ENCODE peak calls at places on chromosomes 6 and 20, in seven cellular contexts. M, Z, T, P, B, E and X are unnamed samples.

GRCh38 chr6:34460796-34461507 is 4.9 kb upstream of the PACSIN1 start:
- DNase-seq in Z (no peak), P (no peak), B (no peak), E (no peak), T (no peak), M (no peak), X (no peak)

GRCh38 chr6:142902636-142903053 is 42.3 kb downstream of the HIVEP2 start:
- DNase-seq in P (peak; percentile 54), B (no peak), M (peak; percentile 22), T (no peak), E (no peak), Z (peak; percentile 60), X (peak; percentile 40)

GRCh38 chr6:139539852-139540251 is 165.4 kb upstream of the CITED2 start:
- DNase-seq in Z (no peak), T (peak; percentile 50), E (no peak), M (no peak), P (peak; percentile 55), B (no peak), X (no peak)

GRCh38 chr20:62361799-62362589 is 5.1 kb downstream of the LAMA5 start:
- DNase-seq in Z (no peak), P (no peak), T (no peak), M (no peak), B (no peak), E (no peak), X (no peak)

GRCh38 chr6:166411721-166412151 is 29.0 kb upstream of the MPC1 start:
- DNase-seq in M (no peak), Z (no peak), P (no peak), E (no peak), T (no peak), B (no peak), X (no peak)

GRCh38 chr6:25053875-25054371 is 118.2 kb upstream of the RIPOR2 start:
- DNase-seq in T (no peak), Z (peak; percentile 33), B (no peak), E (no peak), M (no peak), P (no peak), X (no peak)

GRCh38 chr6:155402656-155403304 is 52.9 kb downstream of the NOX3 start:
- DNase-seq in E (no peak), B (no peak), P (no peak), M (no peak), Z (no peak), T (no peak), X (no peak)

GRCh38 chr20:46601603-46602122 is 49.6 kb downstream of the SLC13A3 start:
- DNase-seq in E (no peak), P (no peak), M (no peak), Z (no peak), B (no peak), T (no peak), X (no peak)

GRCh38 chr6:157974341-157974894 is 7.2 kb upstream of the SYNJ2 start:
- DNase-seq in B (no peak), Z (no peak), P (no peak), T (no peak), M (no peak), E (no peak), X (no peak)

GRCh38 chr6:159400806-159401205 is 231.6 kb downstream of the FNDC1 start:
- DNase-seq in P (no peak), Z (no peak), E (no peak), T (no peak), B (no peak), M (no peak), X (no peak)

GRCh38 chr6:157196391-157196790 is 126.9 kb downstream of the TMEM242 start:
- DNase-seq in T (no peak), M (no peak), Z (no peak), P (no peak), B (no peak), E (no peak), X (no peak)

GRCh38 chr6:50714487-50715379 is 1.4 kb downstream of the TFAP2D start:
- DNase-seq in T (no peak), B (no peak), P (no peak), M (no peak), Z (no peak), E (peak; percentile 33), X (no peak)

GRCh38 chr6:147204843-147205311 is 660 bp downstream of the STXBP5 start:
- DNase-seq in Z (no peak), M (no peak), B (no peak), T (no peak), E (no peak), P (no peak), X (no peak)

GRCh38 chr20:53930651-53931504 is 139.5 kb downstream of the BCAS1 start:
- DNase-seq in B (no peak), E (no peak), T (no peak), M (no peak), Z (no peak), P (no peak), X (no peak)

GRCh38 chr6:157272866-157273755 is 50.2 kb downstream of the TMEM242 start:
- DNase-seq in P (no peak), M (no peak), E (no peak), B (no peak), Z (peak; percentile 60), T (no peak), X (no peak)

GRCh38 chr20:14879839-14880238 is 542.4 kb upstream of the FLRT3 start:
- DNase-seq in P (no peak), Z (no peak), M (no peak), E (no peak), T (no peak), B (no peak), X (no peak)

GRCh38 chr6:125586605-125587004 is 162.8 kb upstream of the HEY2 start:
- DNase-seq in T (no peak), B (no peak), E (no peak), M (no peak), P (no peak), Z (no peak), X (no peak)

GRCh38 chr20:13493143-13493542 is 145.6 kb downstream of the TASP1 start:
- DNase-seq in M (no peak), P (no peak), Z (no peak), B (no peak), E (no peak), T (no peak), X (no peak)

GRCh38 chr6:100633096-100633766 is 168.5 kb upstream of the SIM1 start:
- DNase-seq in Z (no peak), E (no peak), T (no peak), B (no peak), P (no peak), M (no peak), X (no peak)

GRCh38 chr20:50399003-50399916 is 110.9 kb upstream of the PTPN1 start:
- DNase-seq in T (peak; percentile 87), Z (no peak), E (no peak), M (no peak), B (no peak), P (peak; percentile 81), X (no peak)

GRCh38 chr6:145502417-145502816 is 232.9 kb downstream of the EPM2A start:
- DNase-seq in B (no peak), M (no peak), Z (no peak), E (no peak), T (no peak), P (no peak), X (no peak)

GRCh38 chr20:36543187-36544133 is 2.1 kb downstream of the MYL9 start:
- DNase-seq in B (no peak), E (no peak), Z (no peak), T (peak; percentile 62), P (peak; percentile 77), M (peak; percentile 93), X (no peak)

GRCh38 chr6:6505111-6505510 is 83.4 kb upstream of the LY86 start:
- DNase-seq in Z (peak; percentile 6), E (no peak), P (no peak), T (no peak), M (no peak), B (no peak), X (no peak)

GRCh38 chr6:8243462-8243861 is 141.1 kb upstream of the EEF1E1 start:
- DNase-seq in T (no peak), Z (no peak), B (no peak), E (no peak), M (no peak), P (no peak), X (no peak)

GRCh38 chr6:108755257-108756240 is 92.7 kb upstream of the ARMC2 start:
- DNase-seq in T (peak; percentile 25), Z (no peak), P (no peak), B (no peak), E (no peak), M (no peak), X (no peak)

GRCh38 chr6:5846889-5847288 is 159.8 kb downstream of the NRN1 start:
- DNase-seq in P (no peak), Z (no peak), M (no peak), T (no peak), E (no peak), B (no peak), X (no peak)

GRCh38 chr6:106124437-106125423 is 38.6 kb downstream of the PRDM1 start:
- DNase-seq in T (no peak), Z (peak; percentile 17), M (no peak), P (no peak), B (no peak), E (no peak), X (no peak)

GRCh38 chr6:98366406-98366805 is 468.0 kb upstream of the POU3F2 start:
- DNase-seq in M (no peak), E (no peak), P (no peak), T (no peak), B (no peak), Z (no peak), X (no peak)

GRCh38 chr6:145112711-145113148 is 622.6 kb downstream of the EPM2A start:
- DNase-seq in M (no peak), E (no peak), Z (no peak), P (no peak), B (no peak), T (no peak), X (no peak)

GRCh38 chr6:144063744-144064401 is 31.5 kb downstream of the SF3B5 start:
- DNase-seq in M (peak; percentile 56), T (peak; percentile 59), E (peak; percentile 60), Z (peak; percentile 86), P (peak; percentile 85), B (peak; percentile 52), X (peak; percentile 83)